ENCODE peak calls at places on chromosomes 4 and X, in four cellular contexts. J, P, Y and N are unnamed samples.

GRCh38 chr4:58139269-58139668 is 1029.1 kb upstream of the IGFBP7 start:
- DNase-seq in J (no peak), Y (no peak), P (no peak), N (no peak)

GRCh38 chr4:182826391-182826790 is 90.8 kb downstream of the DCTD start:
- DNase-seq in J (no peak), Y (no peak), P (no peak), N (no peak)

GRCh38 chr4:26272654-26273307 is 48.0 kb upstream of the RBPJ start:
- DNase-seq in Y (no peak), P (no peak), J (no peak), N (no peak)

GRCh38 chr4:53987761-53988171 is 76.6 kb downstream of the CHIC2 start:
- DNase-seq in J (no peak), P (peak; percentile 29), Y (no peak), N (no peak)

GRCh38 chr4:23629421-23629820 is 260.4 kb downstream of the PPARGC1A start:
- DNase-seq in Y (no peak), J (no peak), P (no peak), N (no peak)

GRCh38 chrX:72128881-72129280 is 2.8 kb downstream of the RTL5 start:
- DNase-seq in J (no peak), P (no peak), Y (no peak), N (peak; percentile 14)

GRCh38 chr4:39256436-39256835 is 74.1 kb downstream of the WDR19 start:
- DNase-seq in Y (no peak), J (no peak), P (no peak), N (no peak)

GRCh38 chrX:45952030-45952429 is 593.2 kb downstream of the ZNF674 start:
- DNase-seq in Y (no peak), P (no peak), J (no peak), N (no peak)

GRCh38 chr4:108885211-108885610 is 122.4 kb upstream of the ETNPPL start:
- DNase-seq in Y (no peak), J (no peak), P (peak; percentile 7), N (no peak)

GRCh38 chr4:150211016-150211415 is 132.8 kb downstream of the DCLK2 start:
- DNase-seq in P (no peak), Y (no peak), J (no peak), N (no peak)

GRCh38 chrX:149074429-149074828 is 430.7 kb downstream of the IDS start:
- DNase-seq in J (peak; percentile 73), Y (no peak), P (no peak), N (no peak)

GRCh38 chrX:2342878-2343277 is 157.9 kb downstream of the DHRSX start:
- DNase-seq in P (no peak), J (no peak), Y (no peak), N (no peak)

GRCh38 chr4:53480909-53481308 is 103.5 kb downstream of the FIP1L1 start:
- DNase-seq in P (no peak), Y (no peak), J (no peak), N (no peak)

GRCh38 chr4:24980064-24980690 is 50.6 kb downstream of the LGI2 start:
- DNase-seq in Y (peak; percentile 2), J (no peak), P (peak; percentile 31), N (peak; percentile 17)

GRCh38 chr4:186347743-186348142 is 81.8 kb downstream of the F11 start:
- DNase-seq in P (no peak), J (no peak), Y (no peak), N (no peak)

GRCh38 chr4:665751-666435 is 8.2 kb downstream of the ATP5ME start:
- DNase-seq in J (no peak), P (no peak), Y (no peak), N (no peak)

GRCh38 chr4:1462009-1462767 is 55.9 kb upstream of the NKX1-1 start:
- DNase-seq in P (no peak), Y (no peak), J (no peak), N (no peak)

GRCh38 chr4:72909461-72909860 is 160.1 kb downstream of the COX18 start:
- DNase-seq in P (no peak), J (no peak), Y (no peak), N (no peak)

GRCh38 chr4:8330821-8331566 is 61.4 kb downstream of the HTRA3 start:
- DNase-seq in J (peak; percentile 89), Y (no peak), P (no peak), N (no peak)

GRCh38 chrX:21756785-21757529 is 959 bp downstream of the SMPX start:
- DNase-seq in P (no peak), J (no peak), Y (no peak), N (no peak)

GRCh38 chr4:72118017-72118416 is 86.2 kb downstream of the NPFFR2 start:
- DNase-seq in P (no peak), J (no peak), Y (no peak), N (no peak)

GRCh38 chr4:8847331-8847730 is 24.3 kb downstream of the HMX1 start:
- DNase-seq in P (no peak), J (no peak), Y (no peak), N (no peak)

GRCh38 chr4:87270144-87270543 is 49.7 kb upstream of the KLHL8 start:
- DNase-seq in P (no peak), J (no peak), Y (no peak), N (no peak)

GRCh38 chr4:79317711-79318110 is 8.2 kb downstream of the NAA11 start:
- DNase-seq in Y (no peak), J (no peak), P (no peak), N (no peak)

GRCh38 chrX:7061429-7061828 is 86.1 kb upstream of the STS start:
- DNase-seq in Y (no peak), P (no peak), J (no peak), N (no peak)

GRCh38 chr4:170231377-170231776 is 141.6 kb upstream of the AADAT start:
- DNase-seq in J (no peak), Y (no peak), P (no peak), N (no peak)

GRCh38 chrX:49291615-49292337 is 11.7 kb upstream of the GAGE10 start:
- DNase-seq in P (no peak), J (peak; percentile 61), Y (no peak), N (peak; percentile 50)

GRCh38 chrX:40470830-40471429 is 109.8 kb upstream of the ATP6AP2 start:
- DNase-seq in P (no peak), Y (no peak), J (no peak), N (no peak)

GRCh38 chrX:108270739-108271396 is 167.4 kb downstream of the COL4A6 start:
- DNase-seq in J (no peak), P (no peak), Y (no peak), N (no peak)

GRCh38 chr4:98663226-98664006 is 5.0 kb upstream of the TSPAN5 start:
- DNase-seq in Y (peak; percentile 47), P (no peak), J (peak; percentile 44), N (peak; percentile 59)

GRCh38 chrX:5586726-5587125 is 641.9 kb downstream of the NLGN4X start:
- DNase-seq in J (no peak), P (no peak), Y (no peak), N (no peak)

GRCh38 chr4:121156822-121157769 is 7.0 kb downstream of the TNIP3 start:
- DNase-seq in J (peak; percentile 53), P (no peak), Y (no peak), N (no peak)

GRCh38 chr4:101136373-101137370 is 210.7 kb downstream of the PPP3CA start:
- DNase-seq in J (no peak), Y (no peak), P (no peak), N (no peak)